ENCODE peak calls at places on chromosomes 5 and 9, in seven cellular contexts. J, Z, O, V, K, U and D are unnamed samples.

GRCh38 chr9:97484134-97484533 is 17.3 kb upstream of the TMOD1 start:
- DNase-seq in U (no peak), K (no peak), O (peak; percentile 42), Z (no peak), V (no peak), J (no peak), D (no peak)

GRCh38 chr9:93288341-93288740 is 104.4 kb downstream of the WNK2 start:
- DNase-seq in O (peak; percentile 17), U (no peak), J (peak; percentile 90), V (no peak), Z (peak; percentile 45), K (peak; percentile 33), D (no peak)

GRCh38 chr5:114450516-114450909 is 88.6 kb downstream of the KCNN2 start:
- DNase-seq in V (no peak), Z (no peak), U (peak; percentile 2), O (no peak), K (no peak), J (no peak), D (peak; percentile 33)

GRCh38 chr5:9898319-9898718 is 268.2 kb upstream of the TAS2R1 start:
- DNase-seq in K (peak; percentile 5), J (no peak), U (peak; percentile 8), Z (no peak), V (no peak), O (no peak), D (no peak)

GRCh38 chr9:34267660-34268059 is 61.4 kb downstream of the KIF24 start:
- DNase-seq in U (no peak), Z (no peak), J (no peak), O (no peak), V (no peak), K (no peak), D (no peak)

GRCh38 chr9:111700776-111701175 is 39.4 kb downstream of the GNG10 start:
- DNase-seq in O (no peak), Z (no peak), K (no peak), J (no peak), U (no peak), V (no peak), D (no peak)

GRCh38 chr9:129962376-129962765 is 80.6 kb downstream of the FNBP1 start:
- DNase-seq in U (no peak), V (no peak), Z (no peak), O (no peak), J (no peak), K (no peak), D (no peak)

GRCh38 chr5:176658007-176658599 is 10.8 kb downstream of the TSPAN17 start:
- DNase-seq in Z (peak; percentile 63), U (peak; percentile 78), K (peak; percentile 59), J (no peak), O (peak; percentile 72), V (no peak), D (peak; percentile 53)

GRCh38 chr5:14109041-14109747 is 33.9 kb upstream of the TRIO start:
- DNase-seq in Z (no peak), O (peak; percentile 33), U (no peak), J (no peak), V (peak; percentile 68), K (no peak), D (no peak)

GRCh38 chr9:116156621-116157314 is 3.2 kb downstream of the PAPPA start:
- DNase-seq in K (no peak), O (peak; percentile 43), J (no peak), Z (peak; percentile 11), U (peak; percentile 72), V (peak; percentile 72), D (no peak)

GRCh38 chr5:73370620-73371583 is 77.7 kb downstream of the FOXD1 start:
- DNase-seq in V (no peak), U (peak; percentile 77), K (no peak), Z (no peak), O (no peak), J (peak; percentile 39), D (no peak)

GRCh38 chr5:133977161-133977787 is 8.8 kb upstream of the C5orf15 start:
- DNase-seq in O (peak; percentile 37), V (no peak), Z (no peak), U (no peak), K (peak; percentile 76), J (no peak), D (no peak)

GRCh38 chr9:126641118-126641851 is 27.6 kb downstream of the LMX1B start:
- DNase-seq in V (no peak), J (no peak), Z (no peak), U (no peak), K (no peak), O (no peak), D (no peak)

GRCh38 chr5:77679791-77680190 is 41.3 kb upstream of the OTP start:
- DNase-seq in Z (no peak), O (no peak), U (no peak), J (no peak), V (no peak), K (peak; percentile 4), D (no peak)

GRCh38 chr9:88259041-88259440 is 120.8 kb upstream of the SPATA31C2 start:
- DNase-seq in K (no peak), V (no peak), U (no peak), O (no peak), J (no peak), Z (no peak), D (no peak)

GRCh38 chr9:88746744-88747398 is 211.9 kb downstream of the NXNL2 start:
- DNase-seq in O (no peak), Z (no peak), K (no peak), V (no peak), J (peak; percentile 81), U (no peak), D (no peak)

GRCh38 chr5:128782446-128782845 is 182.8 kb upstream of the SLC27A6 start:
- DNase-seq in U (no peak), J (no peak), V (peak; percentile 74), O (peak; percentile 74), K (no peak), Z (no peak), D (peak; percentile 85)

GRCh38 chr9:6086006-6086655 is 70.7 kb upstream of the RANBP6 start:
- DNase-seq in O (no peak), U (no peak), K (no peak), Z (no peak), J (no peak), V (no peak), D (no peak)

GRCh38 chr5:128559300-128560297 is 21.6 kb upstream of the FBN2 start:
- DNase-seq in Z (no peak), V (no peak), K (no peak), J (no peak), U (no peak), O (no peak), D (no peak)

GRCh38 chr5:135629164-135629563 is 50.4 kb upstream of the CXCL14 start:
- DNase-seq in K (no peak), O (no peak), U (no peak), J (peak; percentile 55), Z (no peak), V (no peak), D (no peak)

GRCh38 chr9:109409998-109410397 is 88.1 kb downstream of the PTPN3 start:
- DNase-seq in J (no peak), V (no peak), Z (peak; percentile 22), O (no peak), U (no peak), K (no peak), D (no peak)

DNA sequence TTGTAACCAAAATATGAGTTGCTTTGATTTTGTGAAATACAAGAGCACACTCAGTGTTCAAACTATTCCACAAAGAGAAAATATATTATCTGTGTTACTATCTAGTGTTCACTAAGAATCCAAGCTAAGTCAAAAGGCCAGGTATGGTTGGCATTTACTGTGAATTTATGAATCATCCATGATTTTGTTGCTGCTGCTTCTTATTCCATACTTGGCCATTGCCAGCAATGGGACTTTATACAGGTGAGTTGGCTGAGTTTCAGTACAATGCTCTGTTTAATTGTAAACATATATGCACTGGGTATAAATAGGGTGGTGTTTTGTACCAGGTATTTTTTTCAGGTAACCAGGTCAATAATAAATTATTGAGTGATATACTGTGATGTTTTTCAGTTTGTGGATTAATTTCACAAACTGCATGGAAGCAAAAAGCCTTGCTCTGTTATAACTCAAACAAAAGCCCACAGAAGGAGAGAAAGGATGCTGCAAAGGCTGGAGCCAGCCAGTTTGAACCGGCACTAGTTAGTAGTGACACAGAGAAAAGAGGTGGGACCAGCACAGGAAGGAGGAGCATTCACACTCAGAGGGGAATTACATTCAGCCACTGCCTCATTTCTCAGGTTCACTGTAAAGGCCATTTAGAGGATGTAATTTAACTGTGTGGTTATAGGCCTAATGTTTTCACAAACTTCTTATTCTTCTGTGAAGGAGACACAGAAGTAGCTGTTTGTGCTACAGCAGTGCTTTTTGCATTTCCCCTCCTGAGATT is 381.8 kb downstream of the ADGRV1 start:
- DNase-seq in Z (no peak), O (no peak), J (no peak), K (no peak), V (no peak), U (no peak), D (no peak)
- H3K4me3 ChIP-seq in Z (no peak overlapping the region), O (no peak overlapping the region), J (no peak overlapping the region), K (no peak overlapping the region), V (no peak overlapping the region), U (no peak overlapping the region), D (no peak overlapping the region)

DNA sequence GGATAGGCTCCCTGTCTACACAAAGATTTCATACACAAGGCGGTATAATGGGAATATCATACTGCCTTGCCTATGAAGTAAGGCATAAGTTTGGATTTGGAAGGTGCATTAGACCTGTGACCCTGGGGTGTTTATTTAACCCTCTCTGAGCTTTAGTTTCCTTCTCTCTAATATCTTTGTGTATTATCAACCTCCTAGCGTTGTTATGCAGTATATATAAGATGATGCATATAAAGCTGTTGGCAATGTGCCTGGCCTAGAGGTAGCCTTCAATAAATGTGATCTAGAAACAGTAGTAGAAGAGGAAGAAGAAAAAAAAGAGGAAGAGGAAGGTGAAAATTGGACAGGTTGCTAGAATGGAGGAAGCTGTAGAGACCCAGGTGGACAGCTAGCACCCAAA is 311.6 kb upstream of the CLINT1 start:
- DNase-seq in J (no peak), Z (no peak), V (no peak), O (no peak), K (no peak), U (no peak), D (no peak)
- TF ChIP-seq EP300 in J (no peak), Z (no peak), V (no peak), O (no peak), K (no peak), U (no peak), D (no peak)

GRCh38 chr5:159916841-159917761 is 819 bp downstream of the ADRA1B start:
- DNase-seq in J (no peak), O (no peak), V (no peak), U (peak; percentile 39), Z (no peak), K (no peak), D (no peak)
- H3K4me3 ChIP-seq in J (peak overlapping the region; percentile 66), O (peak overlapping the region; percentile 52), V (peak overlapping the region; percentile 48), U (peak overlapping the region; percentile 63), Z (no peak overlapping the region), K (no peak overlapping the region), D (no peak overlapping the region)

GRCh38 chr9:136513191-136513590 is 30.4 kb upstream of the SEC16A start:
- DNase-seq in U (no peak), K (no peak), O (no peak), Z (no peak), J (no peak), V (no peak), D (no peak)

GRCh38 chr9:136510561-136510960 is 27.7 kb upstream of the SEC16A start:
- DNase-seq in O (no peak), J (no peak), Z (no peak), V (no peak), U (no peak), K (no peak), D (no peak)

GRCh38 chr9:136512651-136513066 is 29.8 kb upstream of the SEC16A start:
- DNase-seq in Z (peak; percentile 96), U (peak; percentile 44), J (no peak), V (no peak), O (no peak), K (no peak), D (no peak)

GRCh38 chr9:136511144-136511669 is 28.4 kb upstream of the SEC16A start:
- DNase-seq in V (no peak), O (no peak), J (no peak), K (no peak), Z (no peak), U (no peak), D (no peak)

GRCh38 chr9:136511670-136512592 is 29.1 kb upstream of the SEC16A start:
- DNase-seq in Z (peak; percentile 82), V (peak; percentile 82), K (peak; percentile 34), O (no peak), U (no peak), J (no peak), D (peak; percentile 37)
- TF ChIP-seq EP300 in Z (peak; percentile 54), V (no peak), K (no peak), O (no peak), U (no peak), J (no peak), D (peak; percentile 35)